ENCODE peak calls at places on chromosomes 12 and 14, in five cellular contexts. L is astrocyte of the cerebellum; H is CD4-positive, alpha-beta T cell; D is A549; R is kidney. O is an unnamed sample.
A peak's percentile ranks its signal among the peaks of the same experiment; 100 is the strongest.

GRCh38 chr12:57237952-57238853 is 8.7 kb downstream of the SHMT2 start:
- DNase-seq in L (no peak), H (no peak), D (no peak), R (no peak), O (peak; percentile 13)

GRCh38 chr14:99157246-99157645 is 114.8 kb downstream of the BCL11B start:
- DNase-seq in L (no peak), H (no peak), D (no peak), R (no peak), O (no peak)

GRCh38 chr14:88948199-88948598 is 123.7 kb downstream of the TTC8 start:
- DNase-seq in L (no peak), H (no peak), D (no peak), R (no peak), O (no peak)

GRCh38 chr12:943051-943450 is 6.4 kb downstream of the RAD52 start:
- DNase-seq in L (no peak), H (no peak), D (no peak), R (no peak), O (no peak)

GRCh38 chr12:131097247-131098177 is 143.8 kb downstream of the ADGRD1 start:
- DNase-seq in L (no peak), H (no peak), D (no peak), R (peak; percentile 66), O (no peak)

GRCh38 chr14:97021571-97022171 is 224.5 kb downstream of the VRK1 start:
- DNase-seq in L (no peak), H (no peak), D (peak; percentile 34), R (no peak), O (no peak)

GRCh38 chr14:36935976-36936678 is 236.3 kb downstream of the SLC25A21 start:
- DNase-seq in L (no peak), H (no peak), D (no peak), R (no peak), O (no peak)

GRCh38 chr14:104072586-104072985 is 12.9 kb upstream of the ASPG start:
- DNase-seq in L (no peak), H (no peak), D (no peak), R (no peak), O (no peak)

GRCh38 chr14:23398348-23398747 is 9.7 kb downstream of the MYH6 start:
- DNase-seq in L (no peak), H (no peak), D (no peak), R (peak; percentile 26), O (no peak)

GRCh38 chr14:32358781-32359180 is 29.7 kb downstream of the AKAP6 start:
- DNase-seq in L (no peak), H (no peak), D (no peak), R (no peak), O (no peak)

GRCh38 chr14:89202413-89202812 is 214.6 kb downstream of the FOXN3 start:
- DNase-seq in L (no peak), H (no peak), D (no peak), R (no peak), O (no peak)

GRCh38 chr12:2360630-2361170 is 307.9 kb downstream of the CACNA1C start:
- DNase-seq in L (no peak), H (no peak), D (peak; percentile 33), R (no peak), O (no peak)

GRCh38 chr12:108647199-108647935 is 13.7 kb upstream of the SELPLG start:
- DNase-seq in L (no peak), H (no peak), D (no peak), R (no peak), O (no peak)

GRCh38 chr12:79737875-79738718 is 47.3 kb upstream of the PAWR start:
- DNase-seq in L (peak; percentile 61), H (no peak), D (peak; percentile 52), R (no peak), O (peak; percentile 51)

GRCh38 chr14:32019271-32019670 is 57.8 kb upstream of the ARHGAP5 start:
- DNase-seq in L (no peak), H (no peak), D (no peak), R (no peak), O (no peak)

GRCh38 chr12:43370299-43370698 is 181.7 kb downstream of the ADAMTS20 start:
- DNase-seq in L (no peak), H (no peak), D (no peak), R (no peak), O (no peak)

GRCh38 chr12:78220811-78221210 is 390.1 kb downstream of the NAV3 start:
- DNase-seq in L (no peak), H (no peak), D (no peak), R (no peak), O (no peak)

GRCh38 chr14:97306785-97307246 is 509.6 kb downstream of the VRK1 start:
- DNase-seq in L (peak; percentile 64), H (peak; percentile 2), D (no peak), R (no peak), O (no peak)

GRCh38 chr14:95452176-95452889 is 64.1 kb downstream of the SYNE3 start:
- DNase-seq in L (no peak), H (no peak), D (peak; percentile 60), R (peak; percentile 43), O (peak; percentile 48)

GRCh38 chr14:23186913-23187654 is 3.6 kb upstream of the SLC7A8 start:
- DNase-seq in L (peak; percentile 64), H (no peak), D (peak; percentile 64), R (no peak), O (peak; percentile 31)

GRCh38 chr12:59396519-59396918 is 199.3 kb upstream of the SLC16A7 start:
- DNase-seq in L (no peak), H (no peak), D (no peak), R (no peak), O (no peak)

GRCh38 chr12:71415336-71416231 is 24.0 kb upstream of the LGR5 start:
- DNase-seq in L (peak; percentile 37), H (no peak), D (peak; percentile 52), R (no peak), O (peak; percentile 43)

GRCh38 chr14:21202463-21203358 is 46.8 kb upstream of the OR5AU1 start:
- DNase-seq in L (no peak), H (no peak), D (no peak), R (no peak), O (no peak)

GRCh38 chr14:89108608-89109007 is 284.2 kb downstream of the TTC8 start:
- DNase-seq in L (no peak), H (no peak), D (no peak), R (no peak), O (no peak)

GRCh38 chr14:73457935-73458218 is 469 bp downstream of the NUMB start:
- DNase-seq in L (no peak), H (no peak), D (no peak), R (peak; percentile 87), O (no peak)

GRCh38 chr14:20657216-20658211 is 16.0 kb upstream of the OR6S1 start:
- DNase-seq in L (no peak), H (no peak), D (peak; percentile 83), R (peak; percentile 46), O (peak; percentile 19)

GRCh38 chr12:106581543-106582263 is 1.1 kb upstream of the RFX4 start:
- DNase-seq in L (no peak), H (no peak), D (peak; percentile 27), R (peak; percentile 79), O (peak; percentile 69)

GRCh38 chr12:109247831-109248654 is 61.0 kb downstream of the FOXN4 start:
- DNase-seq in L (no peak), H (no peak), D (no peak), R (no peak), O (no peak)

GRCh38 chr12:28759334-28759733 is 389.7 kb upstream of the FAR2 start:
- DNase-seq in L (no peak), H (no peak), D (peak; percentile 20), R (no peak), O (no peak)

GRCh38 chr14:88129306-88130056 is 124.5 kb downstream of the GPR65 start:
- DNase-seq in L (peak; percentile 62), H (no peak), D (no peak), R (no peak), O (no peak)

GRCh38 chr12:11769723-11770514 is 120.4 kb downstream of the ETV6 start:
- DNase-seq in L (no peak), H (no peak), D (no peak), R (no peak), O (no peak)

GRCh38 chr14:71202881-71203280 is 295.6 kb downstream of the PCNX1 start:
- DNase-seq in L (no peak), H (no peak), D (no peak), R (no peak), O (no peak)

GRCh38 chr12:5200276-5201087 is 156.8 kb downstream of the KCNA5 start:
- DNase-seq in L (no peak), H (no peak), D (peak; percentile 33), R (peak; percentile 82), O (peak; percentile 90)

GRCh38 chr12:109950625-109951024 is 45.5 kb downstream of the GIT2 start:
- DNase-seq in L (no peak), H (no peak), D (no peak), R (no peak), O (no peak)

GRCh38 chr14:92310776-92311375 is 12.1 kb upstream of the SLC24A4 start:
- DNase-seq in L (no peak), H (no peak), D (no peak), R (no peak), O (no peak)

GRCh38 chr14:101122114-101122854 is 218.8 kb upstream of the RTL1 start:
- DNase-seq in L (no peak), H (no peak), D (no peak), R (peak; percentile 59), O (no peak)

GRCh38 chr14:25381498-25381897 is 331.6 kb upstream of the STXBP6 start:
- DNase-seq in L (no peak), H (no peak), D (no peak), R (no peak), O (no peak)
- TF ChIP-seq CTCF in L (no peak), H (no peak), D (no peak), R (no peak), O (peak; percentile 65)

GRCh38 chr12:68871899-68872298 is 61.1 kb downstream of the CPM start:
- DNase-seq in L (peak; percentile 27), H (no peak), D (no peak), R (no peak), O (peak; percentile 12)
- TF ChIP-seq CTCF in L (peak; percentile 50), H (no peak), D (peak; percentile 32), R (no peak), O (no peak)

GRCh38 chr12:96766232-96766631 is 140.8 kb upstream of the NEDD1 start:
- DNase-seq in L (no peak), H (no peak), D (no peak), R (no peak), O (no peak)
- TF ChIP-seq CTCF in L (peak; percentile 12), H (no peak), D (no peak), R (no peak), O (no peak)

DNA sequence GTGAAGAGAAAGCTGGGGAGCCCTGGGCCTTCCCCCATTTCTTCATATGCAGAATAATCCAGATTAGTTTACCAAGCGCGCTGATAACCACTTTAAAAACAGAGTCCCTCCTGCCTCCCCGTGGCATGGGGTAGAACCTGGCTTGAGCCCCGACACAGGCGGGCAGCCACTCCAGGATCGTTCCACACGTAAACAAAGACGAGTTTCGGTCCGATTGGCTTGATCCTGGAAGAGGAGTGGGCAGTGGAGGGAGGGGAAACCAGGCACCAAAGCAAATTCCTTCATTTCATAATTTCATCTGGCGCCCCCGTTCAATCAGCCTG is 909 bp upstream of the GPRC5A start:
- DNase-seq in L (no peak), H (no peak), D (peak; percentile 48), R (no peak), O (no peak)
- TF ChIP-seq CTCF in L (no peak), H (no peak), D (no peak), R (no peak), O (no peak)